ENCODE peak calls at places on chromosome 12, in nine cellular contexts. Z is retinal pigment epithelial cell; I is BJ; N is fibroblast of the aortic adventitia; J is fibroblast of mammary gland; O is foreskin fibroblast; C is CD8-positive, alpha-beta T cell; E is fibroblast of lung; Q is neural progenitor cell. T is an unnamed sample.

GRCh38 chr12:97426485-97427116 is 36.0 kb upstream of the RMST start:
- DNase-seq in Z (no peak), I (no peak), N (no peak), J (no peak), O (no peak), C (no peak), E (no peak), Q (no peak), T (no peak)

GRCh38 chr12:14256555-14257169 is 108.8 kb upstream of the ATF7IP start:
- DNase-seq in Z (peak), I (peak), N (peak), J (peak), O (peak), C (peak), E (peak), Q (peak), T (peak)

GRCh38 chr12:93043877-93044209 is 114.7 kb upstream of the EEA1 start:
- DNase-seq in Z (no peak), I (no peak), N (no peak), J (no peak), O (no peak), C (no peak), E (no peak), Q (no peak), T (no peak)

GRCh38 chr12:65501093-65501621 is 222.7 kb downstream of the MSRB3 start:
- DNase-seq in Z (no peak), I (no peak), N (peak), J (peak), O (peak), C (no peak), E (peak), Q (no peak), T (peak)

GRCh38 chr12:104877107-104877705 is 80.9 kb downstream of the SLC41A2 start:
- DNase-seq in Z (no peak), I (no peak), N (peak), J (peak), O (peak), C (peak), E (peak), Q (peak), T (peak)

GRCh38 chr12:24960222-24960855 is 11.4 kb upstream of the BCAT1 start:
- DNase-seq in Z (no peak), I (no peak), N (peak), J (peak), O (peak), C (no peak), E (peak), Q (peak), T (peak)

GRCh38 chr12:113860059-113860820 is 105.9 kb downstream of the RBM19 start:
- DNase-seq in Z (no peak), I (no peak), N (no peak), J (no peak), O (no peak), C (no peak), E (no peak), Q (peak), T (no peak)

GRCh38 chr12:132695431-132695830 is 8.0 kb downstream of the PXMP2 start:
- DNase-seq in Z (no peak), I (no peak), N (no peak), J (no peak), O (no peak), C (no peak), E (no peak), Q (no peak), T (no peak)

GRCh38 chr12:144650-145284 is 69.2 kb downstream of the SLC6A12 start:
- DNase-seq in Z (no peak), I (no peak), N (no peak), J (no peak), O (no peak), C (no peak), E (no peak), Q (no peak), T (no peak)

GRCh38 chr12:30923057-30923456 is 3.5 kb upstream of the TSPAN11 start:
- DNase-seq in Z (no peak), I (no peak), N (no peak), J (no peak), O (no peak), C (no peak), E (no peak), Q (no peak), T (no peak)

GRCh38 chr12:29781705-29782266 is 2.0 kb downstream of the TMTC1 start:
- DNase-seq in Z (no peak), I (no peak), N (peak), J (no peak), O (no peak), C (no peak), E (no peak), Q (no peak), T (no peak)

GRCh38 chr12:28535216-28535615 is 345.0 kb downstream of the CCDC91 start:
- DNase-seq in Z (no peak), I (peak), N (peak), J (peak), O (peak), C (no peak), E (peak), Q (no peak), T (peak)

GRCh38 chr12:132170094-132170636 is 25.9 kb downstream of the NOC4L start:
- DNase-seq in Z (no peak), I (peak), N (peak), J (peak), O (peak), C (no peak), E (peak), Q (no peak), T (peak)

GRCh38 chr12:24596768-24597388 is 352.0 kb downstream of the BCAT1 start:
- DNase-seq in Z (peak), I (no peak), N (peak), J (peak), O (peak), C (no peak), E (peak), Q (peak), T (peak)

GRCh38 chr12:49698619-49699545 is 8.3 kb downstream of the FMNL3 start:
- DNase-seq in Z (no peak), I (no peak), N (peak), J (peak), O (peak), C (peak), E (peak), Q (peak), T (peak)

GRCh38 chr12:11886339-11886738 is 184.4 kb upstream of the BCL2L14 start:
- DNase-seq in Z (no peak), I (no peak), N (no peak), J (no peak), O (no peak), C (no peak), E (no peak), Q (no peak), T (no peak)

GRCh38 chr12:78651755-78652154 is 212.8 kb upstream of the SYT1 start:
- DNase-seq in Z (no peak), I (no peak), N (no peak), J (no peak), O (no peak), C (no peak), E (peak), Q (peak), T (no peak)

GRCh38 chr12:47080725-47081502 is 1.2 kb upstream of the AMIGO2 start:
- DNase-seq in Z (peak), I (no peak), N (peak), J (peak), O (peak), C (peak), E (peak), Q (peak), T (peak)

GRCh38 chr12:685388-685787 is 22.1 kb upstream of the NINJ2 start:
- DNase-seq in Z (no peak), I (no peak), N (no peak), J (no peak), O (no peak), C (peak), E (peak), Q (no peak), T (peak)

GRCh38 chr12:124385219-124385969 is 90.5 kb downstream of the RFLNA start:
- DNase-seq in Z (no peak), I (no peak), N (peak), J (peak), O (peak), C (no peak), E (peak), Q (no peak), T (peak)

GRCh38 chr12:34303091-34303870 is 281.0 kb downstream of the ALG10 start:
- DNase-seq in Z (no peak), I (no peak), N (no peak), J (no peak), O (no peak), C (no peak), E (no peak), Q (no peak), T (no peak)

GRCh38 chr12:124837958-124838803 is 25.5 kb downstream of the SCARB1 start:
- DNase-seq in Z (peak), I (peak), N (peak), J (peak), O (peak), C (no peak), E (peak), Q (no peak), T (peak)

GRCh38 chr12:67916266-67916970 is 72.8 kb upstream of the IFNG-AS1 start:
- DNase-seq in Z (no peak), I (no peak), N (no peak), J (peak), O (peak), C (no peak), E (no peak), Q (no peak), T (no peak)

GRCh38 chr12:131511391-131511802 is 199.5 kb upstream of the SFSWAP start:
- DNase-seq in Z (no peak), I (no peak), N (no peak), J (peak), O (no peak), C (peak), E (peak), Q (no peak), T (peak)

GRCh38 chr12:108884116-108885012 is 4.5 kb downstream of the DAO start:
- DNase-seq in Z (no peak), I (no peak), N (peak), J (peak), O (peak), C (peak), E (no peak), Q (peak), T (peak)

GRCh38 chr12:101992091-101992490 is 69.7 kb downstream of the WASHC3 start:
- DNase-seq in Z (no peak), I (no peak), N (peak), J (peak), O (peak), C (no peak), E (no peak), Q (no peak), T (peak)

GRCh38 chr12:98373982-98374381 is 141.4 kb upstream of the TMPO start:
- DNase-seq in Z (no peak), I (no peak), N (peak), J (peak), O (no peak), C (no peak), E (no peak), Q (peak), T (peak)

GRCh38 chr12:22539055-22539454 is 5.3 kb downstream of the C2CD5 start:
- DNase-seq in Z (no peak), I (no peak), N (no peak), J (no peak), O (no peak), C (no peak), E (no peak), Q (no peak), T (no peak)

GRCh38 chr12:104372048-104372720 is 68.6 kb downstream of the EID3 start:
- DNase-seq in Z (no peak), I (no peak), N (no peak), J (no peak), O (no peak), C (peak), E (peak), Q (no peak), T (no peak)

GRCh38 chr12:132357623-132358186 is 28.3 kb upstream of the GALNT9 start:
- DNase-seq in Z (no peak), I (no peak), N (no peak), J (no peak), O (no peak), C (no peak), E (no peak), Q (no peak), T (no peak)

GRCh38 chr12:115222220-115222619 is 538.2 kb upstream of the TBX3 start:
- DNase-seq in Z (no peak), I (no peak), N (no peak), J (no peak), O (no peak), C (no peak), E (no peak), Q (no peak), T (no peak)

GRCh38 chr12:58095002-58095401 is 153.6 kb downstream of the ATP23 start:
- DNase-seq in Z (no peak), I (no peak), N (no peak), J (no peak), O (no peak), C (no peak), E (no peak), Q (no peak), T (no peak)

GRCh38 chr12:109182041-109182839 is 65.9 kb downstream of the ACACB start:
- DNase-seq in Z (no peak), I (no peak), N (no peak), J (no peak), O (no peak), C (no peak), E (peak), Q (no peak), T (no peak)

GRCh38 chr12:92185052-92185451 is 39.4 kb upstream of the BTG1 start:
- DNase-seq in Z (no peak), I (no peak), N (no peak), J (no peak), O (no peak), C (peak), E (no peak), Q (no peak), T (no peak)

GRCh38 chr12:124684971-124685688 is 117.7 kb upstream of the NCOR2 start:
- DNase-seq in Z (no peak), I (no peak), N (peak), J (peak), O (peak), C (no peak), E (peak), Q (no peak), T (peak)

GRCh38 chr12:47276253-47277070 is 196.7 kb upstream of the AMIGO2 start:
- DNase-seq in Z (no peak), I (peak), N (no peak), J (peak), O (peak), C (peak), E (peak), Q (no peak), T (peak)

GRCh38 chr12:99130808-99131538 is 485.9 kb downstream of the APAF1 start:
- DNase-seq in Z (no peak), I (no peak), N (no peak), J (peak), O (no peak), C (no peak), E (peak), Q (no peak), T (peak)

GRCh38 chr12:115990241-115990640 is 287.3 kb downstream of the MED13L start:
- DNase-seq in Z (no peak), I (no peak), N (no peak), J (peak), O (no peak), C (no peak), E (no peak), Q (no peak), T (no peak)

GRCh38 chr12:108611884-108612415 is 14.1 kb upstream of the TMEM119 start:
- DNase-seq in Z (no peak), I (peak), N (peak), J (peak), O (peak), C (peak), E (peak), Q (peak), T (peak)

GRCh38 chr12:101221301-101221700 is 11.3 kb upstream of the SLC5A8 start:
- DNase-seq in Z (no peak), I (no peak), N (no peak), J (no peak), O (no peak), C (no peak), E (no peak), Q (no peak), T (no peak)

DNA sequence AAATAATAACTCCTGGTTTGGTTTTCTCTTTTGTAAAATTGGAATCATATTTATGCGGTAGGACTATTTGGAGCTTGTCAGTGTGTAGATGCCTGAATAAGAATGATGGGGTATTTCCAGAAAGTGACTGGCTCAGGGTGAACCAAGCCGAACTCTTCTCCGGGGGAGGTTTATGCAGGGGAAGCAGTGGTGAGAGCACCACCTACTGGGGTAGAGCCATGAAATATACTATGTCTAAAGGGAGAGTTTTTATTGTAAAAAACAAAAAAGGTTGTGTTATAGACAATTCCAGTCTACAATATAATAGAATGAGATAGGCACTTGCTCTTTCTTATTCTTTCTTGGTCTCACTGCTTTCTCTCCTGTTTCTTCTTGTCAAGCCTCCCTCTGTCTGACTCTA is 222.9 kb upstream of the SLC16A7 start:
- DNase-seq in Z (no peak), I (no peak), N (peak), J (peak), O (peak), C (no peak), E (peak), Q (peak), T (no peak)
- TF ChIP-seq CTCF in Z (peak), I (peak), N (peak), J (peak), O (peak), C (no peak), E (peak), Q (peak), T (no peak)

GRCh38 chr12:52838871-52839446 is 4.8 kb upstream of the KRT79 start:
- DNase-seq in Z (no peak), I (no peak), N (no peak), J (no peak), O (no peak), C (no peak), E (no peak), Q (no peak), T (no peak)

GRCh38 chr12:52836491-52837175 is 2.5 kb upstream of the KRT79 start:
- DNase-seq in Z (no peak), I (no peak), N (no peak), J (no peak), O (no peak), C (no peak), E (no peak), Q (no peak), T (no peak)

GRCh38 chr12:52837341-52837741 is 3.2 kb upstream of the KRT79 start:
- DNase-seq in Z (no peak), I (no peak), N (peak), J (peak), O (peak), C (no peak), E (peak), Q (no peak), T (peak)

GRCh38 chr12:52839706-52840105 is 5.6 kb upstream of the KRT79 start:
- DNase-seq in Z (no peak), I (no peak), N (no peak), J (no peak), O (no peak), C (no peak), E (no peak), Q (no peak), T (no peak)

DNA sequence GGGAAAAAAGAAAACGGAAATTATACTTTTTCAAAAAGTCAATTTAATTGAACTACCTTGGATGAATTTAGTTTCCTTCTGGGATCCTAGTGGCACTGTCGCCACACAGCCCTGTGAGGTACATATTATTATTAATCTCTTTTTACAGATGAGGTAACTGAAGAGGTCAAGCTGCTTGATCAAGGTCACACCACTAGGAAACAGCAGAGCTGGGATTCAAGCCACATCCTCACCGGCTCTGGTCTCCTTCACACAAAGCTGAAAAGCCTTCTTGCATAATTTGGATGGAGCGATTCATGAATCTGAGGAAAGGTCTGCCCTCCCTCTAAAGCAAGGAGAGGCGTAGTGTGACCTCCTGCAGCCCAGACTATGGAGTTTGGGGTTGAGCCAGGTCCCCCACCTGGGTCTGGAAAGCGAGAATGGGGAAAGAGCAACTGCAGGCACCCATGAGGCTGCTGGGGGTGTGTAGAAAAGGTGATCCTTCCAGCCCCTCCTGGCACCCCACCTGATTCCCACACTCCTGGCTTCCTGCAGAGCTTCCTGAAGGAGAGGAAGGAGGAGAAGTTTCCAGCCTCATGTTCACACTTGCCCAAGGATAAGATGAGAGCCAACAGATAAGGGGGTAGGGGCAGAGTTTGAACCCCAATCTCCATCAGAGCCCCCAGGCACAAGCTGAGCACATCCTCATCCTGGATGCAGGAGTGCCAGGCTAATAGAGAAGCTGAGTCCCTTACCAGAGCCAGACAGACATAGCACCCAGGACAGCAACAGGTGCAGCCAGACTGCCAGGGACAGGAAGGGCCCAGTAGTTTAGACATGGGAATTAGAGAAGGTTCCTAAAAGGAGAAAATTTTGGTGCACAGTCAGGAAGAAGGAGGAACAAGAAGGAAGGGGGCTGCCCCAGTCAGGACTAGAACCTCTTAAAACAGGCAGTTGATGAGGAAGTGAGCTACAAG is 3.9 kb upstream of the KRT79 start:
- DNase-seq in Z (no peak), I (no peak), N (peak), J (peak), O (no peak), C (no peak), E (peak), Q (no peak), T (peak)
- H3K4me3 ChIP-seq in Z (no peak), I (no peak), N (no peak), J (no peak), O (no peak), C (no peak), E (no peak), Q (no peak), T (no peak)

DNA sequence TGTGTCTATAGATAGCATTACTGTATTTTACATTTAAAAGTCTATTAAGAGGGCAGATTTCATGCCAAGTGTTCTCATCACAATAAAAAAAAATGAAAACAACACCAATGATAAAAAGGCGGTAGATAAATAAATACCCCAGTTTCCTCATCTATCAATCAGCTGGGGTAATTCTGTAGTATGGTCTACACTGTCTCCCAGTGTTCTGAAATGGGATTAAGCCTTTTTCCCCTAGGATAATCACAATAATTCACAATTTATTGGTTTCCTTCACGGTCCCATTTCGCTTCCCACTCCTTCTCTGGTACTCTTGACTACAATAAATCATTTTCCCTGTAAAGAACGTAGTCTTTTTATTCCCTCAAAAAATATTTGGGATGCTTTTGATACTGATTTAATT is 114.3 kb downstream of the SSPN start:
- DNase-seq in Z (no peak), I (no peak), N (no peak), J (no peak), O (no peak), C (no peak), E (no peak), Q (no peak), T (no peak)
- TF ChIP-seq CTCF in Z (no peak), I (no peak), N (no peak), J (peak), O (no peak), C (no peak), E (no peak), Q (no peak), T (no peak)

GRCh38 chr12:4274396-4274959 is 916 bp downstream of the CCND2 start:
- DNase-seq in Z (no peak), I (no peak), N (no peak), J (no peak), O (peak), C (peak), E (no peak), Q (peak), T (peak)

GRCh38 chr12:4271433-4272013 is 2.0 kb upstream of the CCND2 start:
- DNase-seq in Z (no peak), I (no peak), N (no peak), J (peak), O (no peak), C (no peak), E (no peak), Q (peak), T (peak)

GRCh38 chr12:4272014-4272975 is 1.3 kb upstream of the CCND2 start:
- DNase-seq in Z (no peak), I (no peak), N (peak), J (peak), O (peak), C (peak), E (peak), Q (peak), T (peak)

GRCh38 chr12:4273651-4274395 is at the start of gene CCND2:
- DNase-seq in Z (no peak), I (no peak), N (peak), J (peak), O (peak), C (peak), E (peak), Q (peak), T (peak)

GRCh38 chr12:4272976-4273650 is 449 bp upstream of the CCND2 start:
- DNase-seq in Z (no peak), I (no peak), N (no peak), J (no peak), O (peak), C (no peak), E (no peak), Q (peak), T (no peak)
- H3K4me3 ChIP-seq in Z (peak), I (no peak), N (no peak), J (no peak), O (no peak), C (peak), E (no peak), Q (peak), T (peak)